ENCODE peak calls at places on chromosome 14, in six cellular contexts. J is foreskin melanocyte; R is body of pancreas; W is erythroblast; A is stimulated activated CD4-positive, alpha-beta T cell treated with anti-CD3 and anti-CD28 coated beads, TNF-alpha, amount 100 ng/mL, for 1 hour; G is BJ. D is an unnamed sample.

GRCh38 chr14:83071888-83072501 is 1538.3 kb upstream of the SEL1L start:
- DNase-seq in J (peak; percentile 3), R (no peak), W (peak; percentile 18), A (no peak), G (no peak), D (peak; percentile 81)

GRCh38 chr14:65976771-65977170 is 509.4 kb upstream of the CCDC196 start:
- DNase-seq in J (no peak), R (no peak), W (no peak), A (no peak), G (no peak), D (no peak)

GRCh38 chr14:39576258-39576657 is 144.0 kb upstream of the FBXO33 start:
- DNase-seq in J (no peak), R (no peak), W (no peak), A (no peak), G (no peak), D (no peak)

GRCh38 chr14:97946291-97946690 is 1149.1 kb downstream of the VRK1 start:
- DNase-seq in J (no peak), R (no peak), W (no peak), A (no peak), G (no peak), D (no peak)

GRCh38 chr14:58788655-58789054 is 150.9 kb downstream of the DACT1 start:
- DNase-seq in J (no peak), R (no peak), W (no peak), A (no peak), G (no peak), D (no peak)

GRCh38 chr14:22494486-22495135 is 94.4 kb downstream of the DAD1 start:
- DNase-seq in J (no peak), R (no peak), W (no peak), A (no peak), G (no peak), D (no peak)

GRCh38 chr14:61749867-61750266 is 12.4 kb upstream of the SNAPC1 start:
- DNase-seq in J (no peak), R (no peak), W (peak; percentile 12), A (no peak), G (no peak), D (peak; percentile 49)

GRCh38 chr14:64649383-64649998 is 54.7 kb upstream of the PLEKHG3 start:
- DNase-seq in J (no peak), R (peak; percentile 26), W (no peak), A (no peak), G (no peak), D (no peak)

GRCh38 chr14:69720912-69721311 is 46.0 kb upstream of the SRSF5 start:
- DNase-seq in J (no peak), R (no peak), W (no peak), A (no peak), G (no peak), D (no peak)

GRCh38 chr14:72614365-72614764 is 279.5 kb downstream of the DPF3 start:
- DNase-seq in J (no peak), R (no peak), W (no peak), A (no peak), G (no peak), D (no peak)

GRCh38 chr14:61321385-61322010 is at the start of gene PRKCH:
- DNase-seq in J (peak; percentile 56), R (peak; percentile 83), W (peak; percentile 49), A (peak; percentile 67), G (no peak), D (no peak)

D was measured in OCI-M1.